ENCODE peak calls at places on chromosome 18, in six cellular contexts. L is psoas muscle, I is neural crest cell, U is kidney epithelial cell, K is MM.1S, M is left ventricle myocardium inferior. V is an unnamed sample.

GRCh38 chr18:58496937-58497336 is 132.0 kb downstream of the ALPK2 start:
- DNase-seq in L (no peak), I (no peak), U (no peak), K (no peak), M (no peak), V (no peak)

GRCh38 chr18:9516437-9517064 is 41.2 kb downstream of the RALBP1 start:
- DNase-seq in L (no peak), I (no peak), U (no peak), K (peak), M (no peak), V (peak)

GRCh38 chr18:70827632-70828031 is 538.8 kb downstream of the SOCS6 start:
- DNase-seq in L (no peak), I (no peak), U (no peak), K (no peak), M (no peak), V (no peak)

GRCh38 chr18:32019251-32019943 is 772 bp downstream of the RNF125 start:
- DNase-seq in L (peak), I (peak), U (no peak), K (peak), M (peak), V (peak)

GRCh38 chr18:56235061-56235772 is 403.2 kb downstream of the TXNL1 start:
- DNase-seq in L (no peak), I (peak), U (no peak), K (peak), M (no peak), V (peak)

GRCh38 chr18:69265661-69266060 is 135.0 kb upstream of the DOK6 start:
- DNase-seq in L (no peak), I (no peak), U (no peak), K (no peak), M (no peak), V (no peak)

GRCh38 chr18:8484951-8485350 is 124.3 kb upstream of the RAB12 start:
- DNase-seq in L (no peak), I (no peak), U (no peak), K (no peak), M (no peak), V (no peak)

GRCh38 chr18:10455726-10456453 is 1.5 kb downstream of the APCDD1 start:
- DNase-seq in L (no peak), I (no peak), U (no peak), K (no peak), M (no peak), V (no peak)

GRCh38 chr18:61854578-61854977 is 38.2 kb downstream of the RNF152 start:
- DNase-seq in L (no peak), I (no peak), U (no peak), K (no peak), M (no peak), V (no peak)

GRCh38 chr18:22550366-22550765 is 132.7 kb upstream of the CTAGE1 start:
- DNase-seq in L (no peak), I (no peak), U (no peak), K (no peak), M (no peak), V (no peak)

GRCh38 chr18:28116461-28116860 is 60.5 kb downstream of the CDH2 start:
- DNase-seq in L (no peak), I (no peak), U (no peak), K (no peak), M (no peak), V (no peak)

GRCh38 chr18:49168970-49169619 is 218.3 kb upstream of the SMAD7 start:
- DNase-seq in L (no peak), I (no peak), U (no peak), K (peak), M (no peak), V (peak)

GRCh38 chr18:69758458-69758857 is 189.2 kb downstream of the CD226 start:
- DNase-seq in L (no peak), I (no peak), U (no peak), K (no peak), M (no peak), V (no peak)

GRCh38 chr18:9738266-9738969 is 30.3 kb downstream of the RAB31 start:
- DNase-seq in L (no peak), I (no peak), U (no peak), K (no peak), M (no peak), V (no peak)

GRCh38 chr18:4017479-4017878 is 437.6 kb downstream of the DLGAP1 start:
- DNase-seq in L (no peak), I (no peak), U (no peak), K (peak), M (no peak), V (peak)

GRCh38 chr18:68399721-68400120 is 315.2 kb downstream of the TMX3 start:
- DNase-seq in L (no peak), I (no peak), U (no peak), K (no peak), M (no peak), V (no peak)

GRCh38 chr18:55007582-55007981 is 48.3 kb upstream of the CCDC68 start:
- DNase-seq in L (no peak), I (no peak), U (no peak), K (no peak), M (no peak), V (no peak)

GRCh38 chr18:39724652-39725051 is 2159.1 kb upstream of the CELF4 start:
- DNase-seq in L (no peak), I (no peak), U (no peak), K (no peak), M (no peak), V (no peak)

GRCh38 chr18:11750171-11750570 is 61.1 kb downstream of the GNAL start:
- DNase-seq in L (no peak), I (no peak), U (no peak), K (no peak), M (no peak), V (no peak)
- TF ChIP-seq CTCF in L (no peak), I (no peak), U (no peak), K (no peak), M (no peak), V (no peak)

GRCh38 chr18:78892201-78892600 is 87.4 kb upstream of the SALL3 start:
- DNase-seq in L (no peak), I (no peak), U (no peak), K (peak), M (no peak), V (no peak)
- TF ChIP-seq CTCF in L (no peak), I (no peak), U (no peak), K (no peak), M (no peak), V (no peak)

DNA sequence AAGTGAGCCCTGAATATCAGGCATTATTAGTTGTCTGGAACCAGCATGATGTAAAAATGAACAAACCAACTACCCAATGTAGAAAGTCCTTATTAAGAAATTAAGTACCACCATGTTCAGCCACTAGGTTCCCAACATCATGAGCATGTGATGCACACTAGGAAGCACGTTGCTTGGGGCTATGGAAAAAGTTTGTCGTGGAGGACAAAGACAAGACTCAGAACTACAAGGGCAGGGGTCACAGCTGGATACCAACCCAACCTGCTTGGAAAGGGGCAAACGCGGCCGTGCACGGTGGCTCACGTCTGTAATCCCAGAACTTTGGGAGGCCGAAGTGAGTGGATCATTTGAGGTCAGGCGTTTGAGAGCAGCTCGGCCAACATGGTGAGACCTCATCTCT is 64.0 kb downstream of the ADNP2 start:
- DNase-seq in L (no peak), I (no peak), U (no peak), K (no peak), M (no peak), V (no peak)
- TF ChIP-seq CTCF in L (no peak), I (no peak), U (no peak), K (no peak), M (no peak), V (no peak)

GRCh38 chr18:13800505-13801259 is 23.3 kb upstream of the MC5R start:
- DNase-seq in L (peak), I (peak), U (no peak), K (peak), M (peak), V (peak)
- TF ChIP-seq CTCF in L (peak), I (peak), U (peak), K (peak), M (peak), V (peak)

GRCh38 chr18:41391616-41392610 is 563.1 kb upstream of the PIK3C3 start:
- DNase-seq in L (peak), I (peak), U (peak), K (peak), M (no peak), V (peak)
- TF ChIP-seq CTCF in L (peak), I (peak), U (peak), K (peak), M (peak), V (peak)

DNA sequence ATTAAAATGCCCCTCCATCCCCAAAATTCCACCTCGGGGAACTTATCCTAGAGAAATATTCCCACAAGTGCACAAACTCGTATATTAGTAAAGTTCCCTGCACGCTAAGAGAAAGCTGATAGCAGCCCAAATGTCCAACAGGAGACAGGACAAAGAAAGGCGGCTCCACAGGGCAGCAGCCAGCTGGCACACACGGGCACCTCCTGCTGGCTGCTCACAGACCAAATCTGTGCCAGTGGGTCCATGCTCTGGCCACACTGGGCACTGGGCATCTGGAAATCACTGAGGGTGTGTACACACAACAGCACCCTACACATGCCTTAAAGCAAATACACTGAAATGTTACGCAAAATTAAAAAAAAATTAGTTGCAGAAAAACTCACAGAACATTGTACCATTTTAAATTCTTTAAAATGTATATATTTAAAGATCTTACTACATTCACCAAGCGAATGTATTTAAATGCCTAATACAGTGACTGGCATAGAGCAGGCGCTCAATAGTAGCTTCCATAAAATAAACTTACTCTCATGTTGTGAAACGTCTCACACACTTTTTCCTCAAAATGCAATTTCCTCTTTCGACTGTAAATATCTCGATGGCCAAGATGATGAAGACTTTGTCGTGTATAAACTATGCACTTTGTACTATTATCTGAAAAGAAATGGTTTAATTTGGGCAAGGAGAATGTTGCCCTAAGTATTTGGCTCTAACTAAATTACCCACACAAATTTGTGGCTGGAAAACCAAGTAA is 19.4 kb downstream of the ZNF516 start:
- DNase-seq in L (no peak), I (no peak), U (no peak), K (no peak), M (no peak), V (no peak)
- TF ChIP-seq CTCF in L (peak), I (no peak), U (peak), K (no peak), M (no peak), V (no peak)

GRCh38 chr18:42336139-42336538 is 381.1 kb downstream of the PIK3C3 start:
- DNase-seq in L (no peak), I (no peak), U (no peak), K (no peak), M (no peak), V (no peak)
- TF ChIP-seq CTCF in L (no peak), I (no peak), U (no peak), K (no peak), M (no peak), V (no peak)

GRCh38 chr18:60411715-60412114 is 39.1 kb upstream of the MC4R start:
- DNase-seq in L (no peak), I (no peak), U (no peak), K (no peak), M (no peak), V (no peak)
- TF ChIP-seq CTCF in L (no peak), I (no peak), U (peak), K (no peak), M (no peak), V (no peak)

GRCh38 chr18:47754311-47755101 is 176.0 kb downstream of the SMAD2 start:
- DNase-seq in L (no peak), I (peak), U (no peak), K (peak), M (no peak), V (peak)

GRCh38 chr18:47755102-47755456 is 175.4 kb downstream of the SMAD2 start:
- DNase-seq in L (no peak), I (no peak), U (no peak), K (no peak), M (no peak), V (no peak)

GRCh38 chr18:47756364-47757016 is 174.0 kb downstream of the SMAD2 start:
- DNase-seq in L (peak), I (peak), U (peak), K (peak), M (peak), V (peak)

GRCh38 chr18:47752796-47753645 is 177.4 kb downstream of the SMAD2 start:
- DNase-seq in L (no peak), I (no peak), U (no peak), K (no peak), M (no peak), V (no peak)

DNA sequence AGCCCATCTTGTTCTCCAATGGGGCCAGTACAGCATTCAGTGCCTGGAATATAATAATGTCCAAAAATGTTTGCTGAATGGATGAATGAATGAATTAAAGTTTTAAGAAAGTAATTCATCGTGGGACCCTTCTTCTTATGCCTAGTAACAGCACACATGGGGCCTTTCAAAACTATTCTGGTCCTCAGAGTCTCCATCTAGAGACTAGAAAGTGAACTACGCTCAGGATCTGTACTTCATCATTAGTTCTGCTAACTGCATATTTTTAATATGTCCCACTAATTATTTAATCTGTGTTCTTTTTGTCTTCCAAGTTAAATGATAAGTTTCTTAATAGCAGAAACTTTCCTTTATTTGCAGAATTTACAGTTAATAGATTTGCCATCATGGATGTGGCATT is 172.5 kb downstream of the SMAD2 start:
- DNase-seq in L (no peak), I (no peak), U (no peak), K (no peak), M (no peak), V (no peak)
- TF ChIP-seq CTCF in L (peak), I (peak), U (peak), K (peak), M (peak), V (peak)

V was measured in GM10248.